ENCODE peak calls at places on chromosomes 7 and 10, in seven cellular contexts. V is activated CD4-positive, alpha-beta T cell treated with anti-CD3 and anti-CD28 coated beads, Interleukin-2, amount 50 U/mL, for 48 hours; O is iPS-NIHi11; S is amniotic epithelial cell; R is NCI-H2081; G is D341Med; Y is nephron progenitor cell. M is an unnamed sample.

GRCh38 chr7:44415510-44415909 is 74.9 kb downstream of the NUDCD3 start:
- DNase-seq in V (no peak), G (no peak), R (no peak), Y (no peak), O (no peak), S (peak; percentile 7), M (no peak)

GRCh38 chr10:112446055-112446854 is 459 bp downstream of the ZDHHC6 start:
- DNase-seq in O (no peak), G (no peak), V (peak; percentile 18), Y (no peak), S (peak; percentile 26), R (no peak), M (peak; percentile 13)

GRCh38 chr10:109855746-109856145 is 67.6 kb downstream of the XPNPEP1 start:
- DNase-seq in S (no peak), V (no peak), O (no peak), R (no peak), G (no peak), Y (no peak), M (no peak)

GRCh38 chr10:21499580-21499909 is 25.9 kb downstream of the SKIDA1 start:
- DNase-seq in G (no peak), Y (peak; percentile 40), O (no peak), R (no peak), S (no peak), V (no peak), M (no peak)

GRCh38 chr7:131636092-131636491 is 79.7 kb upstream of the PODXL start:
- DNase-seq in Y (no peak), V (no peak), O (no peak), G (no peak), R (no peak), S (no peak), M (no peak)

GRCh38 chr10:110562348-110562747 is 5.1 kb upstream of the SMC3 start:
- DNase-seq in R (no peak), O (no peak), Y (no peak), G (no peak), V (no peak), S (no peak), M (no peak)

GRCh38 chr7:143882020-143882610 is 19.9 kb downstream of the TCAF1 start:
- DNase-seq in V (no peak), Y (peak; percentile 70), G (peak; percentile 61), S (peak; percentile 72), O (peak; percentile 73), R (peak; percentile 64), M (peak; percentile 56)

GRCh38 chr7:85130702-85131101 is 56.2 kb downstream of the SEMA3D start:
- DNase-seq in G (no peak), Y (no peak), V (no peak), O (no peak), R (no peak), S (no peak), M (no peak)

GRCh38 chr10:57657164-57657765 is 610.4 kb downstream of the IPMK start:
- DNase-seq in O (peak; percentile 78), R (peak; percentile 41), S (peak; percentile 48), V (peak; percentile 16), G (peak; percentile 66), Y (peak; percentile 60), M (peak; percentile 22)

GRCh38 chr10:70508912-70509366 is 30.4 kb downstream of the PALD1 start:
- DNase-seq in G (no peak), S (no peak), V (no peak), O (peak; percentile 72), Y (no peak), R (peak; percentile 15), M (no peak)

GRCh38 chr10:124353896-124354295 is 64.8 kb downstream of the OAT start:
- DNase-seq in O (no peak), V (no peak), S (no peak), Y (no peak), R (no peak), G (no peak), M (no peak)

GRCh38 chr10:101694674-101695403 is at the start of gene FBXW4:
- DNase-seq in V (peak; percentile 69), S (no peak), R (no peak), G (peak; percentile 69), Y (peak; percentile 56), O (peak; percentile 89), M (peak; percentile 23)

M was measured in astrocyte.